ENCODE peak calls at places on chromosomes 11 and 22, in six cellular contexts. L, O, W, H, T and A are unnamed samples.

GRCh38 chr11:134592391-134592990 is 180.4 kb upstream of the B3GAT1 start:
- DNase-seq in L (no peak), O (peak), W (no peak), H (peak), T (peak), A (no peak)

GRCh38 chr11:13042873-13043338 is 33.8 kb downstream of the RASSF10 start:
- DNase-seq in L (no peak), O (no peak), W (no peak), H (no peak), T (peak), A (no peak)

GRCh38 chr11:1295086-1295485 is 14.3 kb downstream of the TOLLIP start:
- DNase-seq in L (no peak), O (no peak), W (no peak), H (no peak), T (no peak), A (no peak)

GRCh38 chr11:16846305-16846704 is 107.9 kb downstream of the C11orf58 start:
- DNase-seq in L (no peak), O (no peak), W (no peak), H (no peak), T (no peak), A (no peak)

GRCh38 chr11:117560786-117561530 is 233.3 kb downstream of the CEP164 start:
- DNase-seq in L (no peak), O (no peak), W (no peak), H (no peak), T (no peak), A (no peak)

GRCh38 chr22:36594569-36594968 is 65.6 kb upstream of the EIF3D start:
- DNase-seq in L (no peak), O (no peak), W (no peak), H (no peak), T (no peak), A (no peak)

GRCh38 chr11:124745835-124746620 is 6.0 kb downstream of the VSIG2 start:
- DNase-seq in L (no peak), O (peak), W (peak), H (peak), T (no peak), A (no peak)

GRCh38 chr22:48709976-48710375 is 1117.7 kb downstream of the BRD1 start:
- DNase-seq in L (no peak), O (no peak), W (no peak), H (no peak), T (no peak), A (no peak)

GRCh38 chr22:50627452-50627913 is 469 bp downstream of the ARSA start:
- DNase-seq in L (peak), O (peak), W (no peak), H (peak), T (peak), A (no peak)

GRCh38 chr11:70028147-70028855 is 49.8 kb upstream of the ANO1 start:
- DNase-seq in L (no peak), O (peak), W (no peak), H (no peak), T (no peak), A (no peak)

GRCh38 chr11:61009392-61010275 is 38.2 kb downstream of the CD6 start:
- DNase-seq in L (no peak), O (no peak), W (no peak), H (no peak), T (no peak), A (no peak)

GRCh38 chr11:57094206-57094940 is 87.4 kb upstream of the LRRC55 start:
- DNase-seq in L (peak), O (no peak), W (no peak), H (no peak), T (peak), A (peak)

GRCh38 chr22:36934940-36935610 is 21.6 kb downstream of the CSF2RB start:
- DNase-seq in L (no peak), O (peak), W (no peak), H (no peak), T (no peak), A (no peak)

GRCh38 chr22:29473001-29473400 is 7.0 kb upstream of the NEFH start:
- DNase-seq in L (no peak), O (no peak), W (no peak), H (no peak), T (no peak), A (no peak)

GRCh38 chr11:78684377-78684776 is 109.7 kb upstream of the NARS2 start:
- DNase-seq in L (peak), O (no peak), W (no peak), H (no peak), T (peak), A (peak)

GRCh38 chr11:68841718-68842426 is at the start of gene CPT1A:
- DNase-seq in L (peak), O (peak), W (peak), H (peak), T (no peak), A (peak)

GRCh38 chr22:24474221-24474620 is 20.9 kb upstream of the UPB1 start:
- DNase-seq in L (peak), O (no peak), W (no peak), H (no peak), T (peak), A (peak)

GRCh38 chr11:111344032-111344431 is 35.0 kb downstream of the POU2AF1 start:
- DNase-seq in L (peak), O (no peak), W (no peak), H (no peak), T (peak), A (peak)

GRCh38 chr11:15248749-15249148 is 134.0 kb downstream of the INSC start:
- DNase-seq in L (no peak), O (no peak), W (no peak), H (no peak), T (no peak), A (no peak)

GRCh38 chr11:34721646-34722045 is 100.8 kb downstream of the EHF start:
- DNase-seq in L (peak), O (no peak), W (no peak), H (no peak), T (no peak), A (peak)

GRCh38 chr11:118604566-118604965 is 2.8 kb upstream of the PHLDB1 start:
- DNase-seq in L (no peak), O (no peak), W (no peak), H (no peak), T (no peak), A (no peak)

GRCh38 chr22:27377901-27378300 is 423.7 kb downstream of the MN1 start:
- DNase-seq in L (peak), O (no peak), W (no peak), H (peak), T (no peak), A (no peak)

GRCh38 chr11:73907191-73907590 is 30.4 kb downstream of the PAAF1 start:
- DNase-seq in L (peak), O (no peak), W (peak), H (no peak), T (peak), A (peak)

GRCh38 chr11:90251599-90251998 is 28.8 kb upstream of the CHORDC1 start:
- DNase-seq in L (no peak), O (no peak), W (no peak), H (no peak), T (no peak), A (no peak)

GRCh38 chr22:19880786-19881569 is 26.3 kb upstream of the GNB1L start:
- DNase-seq in L (peak), O (peak), W (peak), H (no peak), T (peak), A (peak)

GRCh38 chr11:57316017-57316416 is 8.7 kb downstream of the TNKS1BP1 start:
- DNase-seq in L (no peak), O (no peak), W (no peak), H (no peak), T (peak), A (no peak)

GRCh38 chr11:93330446-93330984 is at the start of gene DEUP1:
- DNase-seq in L (peak), O (peak), W (peak), H (no peak), T (peak), A (no peak)

GRCh38 chr22:20526628-20527355 is 19.4 kb downstream of the MED15 start:
- DNase-seq in L (peak), O (no peak), W (no peak), H (no peak), T (no peak), A (peak)

GRCh38 chr11:68659158-68659921 is 25.0 kb upstream of the GAL start:
- DNase-seq in L (peak), O (peak), W (peak), H (no peak), T (no peak), A (peak)

GRCh38 chr11:90737328-90738050 is 514.6 kb upstream of the CHORDC1 start:
- DNase-seq in L (no peak), O (no peak), W (no peak), H (no peak), T (no peak), A (no peak)

GRCh38 chr11:47980907-47981621 is 705 bp downstream of the PTPRJ start:
- DNase-seq in L (peak), O (peak), W (peak), H (peak), T (peak), A (peak)

GRCh38 chr22:50739894-50740293 is 1.9 kb downstream of the ACR start:
- DNase-seq in L (no peak), O (no peak), W (no peak), H (no peak), T (no peak), A (no peak)

GRCh38 chr11:77819921-77820564 is 479 bp downstream of the RSF1 start:
- DNase-seq in L (peak), O (peak), W (peak), H (peak), T (peak), A (peak)

GRCh38 chr22:33923660-33924246 is 3.5 kb upstream of the LARGE1 start:
- DNase-seq in L (peak), O (peak), W (peak), H (peak), T (peak), A (peak)

GRCh38 chr22:45608763-45609180 is 62.9 kb upstream of the ATXN10 start:
- DNase-seq in L (peak), O (no peak), W (no peak), H (no peak), T (no peak), A (peak)

GRCh38 chr22:29314074-29314473 is 1.4 kb downstream of the RASL10A start:
- DNase-seq in L (no peak), O (no peak), W (no peak), H (no peak), T (no peak), A (no peak)

GRCh38 chr22:37485006-37485713 is 1.0 kb downstream of the MFNG start:
- DNase-seq in L (no peak), O (no peak), W (no peak), H (peak), T (no peak), A (no peak)

GRCh38 chr22:36405671-36406070 is 17.9 kb upstream of the MYH9 start:
- DNase-seq in L (peak), O (no peak), W (no peak), H (peak), T (no peak), A (no peak)

GRCh38 chr11:61011950-61012830 is 40.7 kb downstream of the CD6 start:
- DNase-seq in L (no peak), O (no peak), W (no peak), H (no peak), T (peak), A (peak)

GRCh38 chr22:27930246-27931060 is 11.4 kb upstream of the PITPNB start:
- DNase-seq in L (no peak), O (no peak), W (no peak), H (no peak), T (peak), A (peak)

DNA sequence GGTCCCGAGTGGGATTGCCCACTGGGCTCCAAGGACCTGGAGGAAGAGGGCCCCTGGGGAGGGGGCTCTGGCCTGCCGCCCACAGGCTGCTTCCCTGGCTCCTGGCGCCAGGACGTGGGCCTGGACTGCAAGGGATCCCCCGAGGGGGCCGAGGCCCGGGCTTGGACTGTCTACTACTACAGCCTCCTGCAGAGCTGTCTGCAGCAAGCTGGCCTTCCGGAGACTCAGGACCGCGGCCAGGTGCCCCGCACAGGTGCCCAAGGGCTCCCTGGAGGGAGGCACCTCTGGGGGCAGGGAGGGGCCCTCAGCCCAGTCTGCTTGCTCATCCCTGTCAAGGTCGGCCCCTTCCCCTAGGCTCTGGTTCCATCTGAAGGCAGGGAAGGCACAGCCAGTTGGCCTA is 1.9 kb downstream of the CARNS1 start:
- DNase-seq in L (no peak), O (no peak), W (no peak), H (no peak), T (no peak), A (no peak)
- H3K4me2 ChIP-seq in L (no peak), O (no peak), W (no peak), H (no peak), T (no peak), A (no peak)

GRCh38 chr11:96341237-96342130 is 1.5 kb downstream of the MAML2 start:
- DNase-seq in L (peak), O (peak), W (no peak), H (peak), T (no peak), A (peak)

GRCh38 chr11:96337541-96338530 is 5.2 kb downstream of the MAML2 start:
- DNase-seq in L (peak), O (no peak), W (no peak), H (no peak), T (no peak), A (peak)

GRCh38 chr11:96338910-96339703 is 3.9 kb downstream of the MAML2 start:
- DNase-seq in L (peak), O (peak), W (no peak), H (peak), T (peak), A (peak)

GRCh38 chr11:96340555-96340885 is 2.5 kb downstream of the MAML2 start:
- DNase-seq in L (peak), O (no peak), W (no peak), H (no peak), T (no peak), A (peak)

GRCh38 chr11:96339704-96340554 is 3.1 kb downstream of the MAML2 start:
- DNase-seq in L (peak), O (no peak), W (no peak), H (no peak), T (no peak), A (peak)
- H3K4me2 ChIP-seq in L (peak), O (no peak), W (peak), H (peak), T (no peak), A (peak)

GRCh38 chr11:6745018-6745417 is 26.8 kb downstream of the OR2AG2 start:
- DNase-seq in L (no peak), O (no peak), W (no peak), H (no peak), T (no peak), A (no peak)
- H3K4me2 ChIP-seq in L (no peak), O (no peak), W (no peak), H (peak), T (no peak), A (no peak)

GRCh38 chr22:42299586-42300285 is 29.3 kb upstream of the TCF20 start:
- DNase-seq in L (no peak), O (peak), W (no peak), H (peak), T (peak), A (no peak)

GRCh38 chr22:42298746-42299145 is 28.3 kb upstream of the TCF20 start:
- DNase-seq in L (no peak), O (no peak), W (no peak), H (no peak), T (no peak), A (no peak)

GRCh38 chr22:42296381-42296853 is 26.0 kb upstream of the TCF20 start:
- DNase-seq in L (no peak), O (no peak), W (no peak), H (peak), T (no peak), A (no peak)

GRCh38 chr22:42296883-42297282 is 26.4 kb upstream of the TCF20 start:
- DNase-seq in L (no peak), O (no peak), W (no peak), H (no peak), T (no peak), A (no peak)

GRCh38 chr22:42297778-42298177 is 27.3 kb upstream of the TCF20 start:
- DNase-seq in L (no peak), O (no peak), W (no peak), H (peak), T (no peak), A (no peak)
- H3K4me2 ChIP-seq in L (no peak), O (no peak), W (no peak), H (peak), T (no peak), A (no peak)

DNA sequence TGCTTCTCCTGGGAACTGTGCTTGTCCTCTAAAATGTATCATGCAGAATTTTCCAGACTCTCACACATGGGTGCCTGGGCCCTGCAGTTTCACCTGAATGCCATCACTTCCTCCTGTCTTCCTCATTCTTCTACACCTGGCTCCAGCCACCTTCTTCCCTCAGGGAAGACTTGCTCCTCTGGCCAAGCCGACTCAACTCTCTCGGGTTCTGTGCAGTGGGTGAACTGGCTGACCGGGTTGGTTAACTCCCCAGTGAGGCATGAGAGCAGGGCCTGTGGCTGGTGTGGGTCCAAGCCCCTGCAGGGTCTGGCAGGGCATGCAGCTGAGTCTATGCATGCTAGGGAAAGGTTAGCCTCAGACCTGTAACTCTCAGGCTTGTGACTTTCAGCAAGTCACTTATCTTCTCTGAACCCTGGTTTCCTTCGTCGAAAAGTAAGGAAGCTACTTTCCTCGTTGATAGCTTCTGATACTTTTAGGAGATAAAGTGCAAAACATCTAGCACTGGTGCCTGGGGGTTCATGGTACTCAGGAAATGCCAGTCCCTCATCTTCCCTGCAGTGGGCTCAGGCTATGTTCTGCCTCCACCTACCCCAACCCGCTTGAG is 11.9 kb downstream of the CD82 start:
- DNase-seq in L (no peak), O (no peak), W (no peak), H (no peak), T (no peak), A (no peak)
- H3K4me2 ChIP-seq in L (no peak), O (no peak), W (no peak), H (no peak), T (no peak), A (no peak)

DNA sequence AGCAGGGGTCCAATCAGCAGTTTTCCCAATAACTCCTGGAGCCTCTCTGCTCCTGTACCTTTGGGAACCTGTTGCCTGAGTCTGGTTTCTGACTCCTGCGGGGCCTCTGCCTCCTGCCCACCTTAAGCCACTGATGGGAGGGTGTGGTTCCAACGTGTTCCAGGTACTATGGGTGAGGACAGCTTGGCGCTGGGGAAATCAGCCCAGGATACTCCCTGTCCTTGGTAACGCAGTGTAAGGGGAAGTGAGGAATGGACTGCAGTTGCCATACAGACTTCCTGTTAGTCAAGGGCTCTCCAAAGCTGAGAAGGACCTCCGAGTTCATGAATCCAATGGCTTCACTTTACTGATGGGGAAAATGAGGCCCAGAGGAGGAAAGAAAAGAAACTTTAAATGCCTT is 1.2 kb upstream of the MARK2 start:
- DNase-seq in L (no peak), O (no peak), W (no peak), H (peak), T (no peak), A (no peak)
- H3K4me2 ChIP-seq in L (no peak), O (no peak), W (no peak), H (peak), T (no peak), A (no peak)

DNA sequence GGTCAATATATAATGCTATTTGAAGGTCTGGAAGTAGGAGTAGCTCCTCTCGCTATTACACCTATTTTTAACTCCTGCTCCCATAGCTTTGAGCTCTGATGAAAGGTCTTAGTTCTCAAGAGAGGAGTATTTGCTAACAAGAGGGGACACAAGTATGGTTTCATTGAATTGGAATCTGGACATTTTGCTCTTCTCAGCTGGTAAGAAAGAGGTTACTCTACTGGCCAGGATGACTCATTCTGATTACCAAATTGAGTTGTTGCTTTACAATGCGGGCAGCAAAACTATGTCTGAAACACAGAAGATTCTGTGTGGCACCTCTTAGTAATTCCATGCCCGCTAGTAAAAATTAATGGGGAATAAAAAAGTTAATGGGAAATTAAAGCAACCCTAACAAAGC is 63.6 kb upstream of the EP300 start:
- DNase-seq in L (peak), O (no peak), W (no peak), H (no peak), T (no peak), A (peak)
- H3K4me2 ChIP-seq in L (no peak), O (no peak), W (peak), H (no peak), T (no peak), A (peak)

DNA sequence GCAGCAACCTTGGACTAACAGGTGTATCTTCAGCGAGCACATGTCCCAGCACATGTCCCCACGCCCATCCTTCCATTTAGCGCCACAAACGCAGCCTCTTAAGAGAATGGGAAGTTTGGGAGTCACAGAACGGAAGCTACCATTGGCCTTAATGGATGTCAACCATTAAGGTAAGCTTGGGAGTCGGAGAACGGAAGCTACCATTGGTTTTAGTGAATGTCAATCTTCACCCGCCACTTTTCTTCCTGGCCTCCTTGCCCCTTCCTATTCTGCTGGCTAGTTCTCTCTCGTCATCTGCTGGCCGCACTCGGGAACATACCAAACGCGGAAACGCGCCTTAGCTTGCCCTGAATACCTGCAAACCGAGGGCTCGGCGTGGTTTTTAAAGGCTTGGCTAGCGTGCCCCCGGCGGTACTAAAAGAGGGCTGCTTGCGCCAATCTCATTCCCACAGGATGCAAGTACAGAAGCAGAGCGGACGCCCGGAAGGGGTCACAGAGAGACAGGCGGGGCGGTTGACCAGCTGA is 24.3 kb downstream of the GLYATL1 start:
- DNase-seq in L (peak), O (peak), W (no peak), H (no peak), T (peak), A (peak)
- H3K4me2 ChIP-seq in L (peak), O (peak), W (peak), H (no peak), T (peak), A (peak)